ENCODE peak calls at places on chromosomes 2 and 18, in nine cellular contexts. S, U, T, A, C, O, R, N and W are unnamed samples.
A peak's percentile ranks its signal among the peaks of the same experiment; 100 is the strongest.

GRCh38 chr2:171185941-171186340 is 25.2 kb upstream of the TLK1 start:
- DNase-seq in S (no peak), U (no peak), T (no peak), A (peak; percentile 64), C (no peak), O (no peak), R (peak; percentile 30), N (no peak), W (no peak)

GRCh38 chr2:239590276-239590675 is 189.5 kb upstream of the HDAC4 start:
- DNase-seq in S (no peak), U (no peak), T (no peak), A (no peak), C (peak; percentile 20), O (no peak), R (no peak), N (no peak), W (no peak)

GRCh38 chr2:2779727-2780126 is 448.7 kb upstream of the MYT1L start:
- DNase-seq in S (no peak), U (no peak), T (no peak), A (no peak), C (no peak), O (no peak), R (no peak), N (no peak), W (no peak)

GRCh38 chr2:28427741-28428412 is 35.2 kb downstream of the FOSL2 start:
- DNase-seq in S (no peak), U (no peak), T (no peak), A (no peak), C (no peak), O (no peak), R (no peak), N (no peak), W (no peak)

GRCh38 chr2:188391354-188391753 is 99.7 kb downstream of the GULP1 start:
- DNase-seq in S (no peak), U (no peak), T (no peak), A (peak; percentile 51), C (no peak), O (no peak), R (no peak), N (no peak), W (no peak)

GRCh38 chr18:44464401-44465185 is 216.1 kb upstream of the SETBP1 start:
- DNase-seq in S (no peak), U (no peak), T (no peak), A (peak; percentile 75), C (no peak), O (no peak), R (peak; percentile 10), N (no peak), W (no peak)

GRCh38 chr18:72868666-72869661 is 1.2 kb upstream of the NETO1 start:
- DNase-seq in S (no peak), U (no peak), T (no peak), A (no peak), C (no peak), O (no peak), R (no peak), N (no peak), W (no peak)

GRCh38 chr2:45439788-45440773 is 171.0 kb downstream of the SRBD1 start:
- DNase-seq in S (no peak), U (no peak), T (no peak), A (peak; percentile 9), C (no peak), O (no peak), R (peak; percentile 9), N (peak; percentile 7), W (no peak)

GRCh38 chr2:70683455-70683854 is 84.5 kb downstream of the ADD2 start:
- DNase-seq in S (no peak), U (no peak), T (no peak), A (no peak), C (no peak), O (no peak), R (no peak), N (no peak), W (no peak)

GRCh38 chr2:121635371-121635770 is 13.9 kb downstream of the CLASP1 start:
- DNase-seq in S (no peak), U (no peak), T (no peak), A (peak; percentile 23), C (no peak), O (no peak), R (peak; percentile 16), N (no peak), W (no peak)

GRCh38 chr18:48152549-48152948 is 222.1 kb upstream of the SMAD2 start:
- DNase-seq in S (no peak), U (peak; percentile 20), T (no peak), A (peak; percentile 88), C (no peak), O (no peak), R (peak; percentile 84), N (no peak), W (no peak)